ENCODE peak calls at places on chromosomes 12 and 14, in six cellular contexts. J is Daoy; D is CD8-positive, alpha-beta T cell; G is T-helper 2 cell; P is HTR-8/SVneo; N is stimulated activated CD4-positive, alpha-beta T cell treated with anti-CD3 and anti-CD28 coated beads, Interleukin-1b, Interleukin-23, amount 100 ng/mL, for 24 hours. T is an unnamed sample.

GRCh38 chr12:65084579-65084978 is 36.5 kb downstream of the WIF1 start:
- DNase-seq in J (no peak), D (no peak), P (no peak), N (no peak), G (no peak), T (peak)

GRCh38 chr14:54465654-54466053 is 23.1 kb downstream of the GMFB start:
- DNase-seq in D (no peak), P (no peak), G (no peak), N (no peak), J (no peak), T (peak)

GRCh38 chr12:98955284-98955683 is 310.2 kb downstream of the APAF1 start:
- DNase-seq in D (no peak), P (no peak), G (peak), J (peak), N (no peak), T (peak)

GRCh38 chr12:92363295-92364146 is 217.9 kb upstream of the BTG1 start:
- DNase-seq in G (peak), D (peak), N (peak), P (no peak), J (peak), T (peak)

GRCh38 chr12:94074970-94075695 is 73.2 kb upstream of the PLXNC1 start:
- DNase-seq in J (peak), G (no peak), P (peak), N (no peak), D (no peak), T (peak)

GRCh38 chr12:15778126-15778525 is 11.1 kb downstream of the EPS8 start:
- DNase-seq in N (no peak), D (no peak), J (no peak), G (no peak), P (no peak), T (no peak)

GRCh38 chr14:53924754-53925153 is 31.9 kb downstream of the BMP4 start:
- DNase-seq in J (peak), N (no peak), G (no peak), P (peak), D (no peak), T (no peak)

GRCh38 chr12:111409403-111410228 is 3.9 kb downstream of the SH2B3 start:
- DNase-seq in N (no peak), J (peak), D (no peak), G (no peak), P (peak), T (peak)

GRCh38 chr12:39145175-39145999 is 240.0 kb upstream of the CPNE8 start:
- DNase-seq in N (peak), D (no peak), G (peak), P (peak), J (peak), T (peak)

GRCh38 chr14:30243805-30244204 is 315.2 kb upstream of the G2E3 start:
- DNase-seq in D (no peak), P (peak), J (peak), N (no peak), G (no peak), T (no peak)

GRCh38 chr14:100246809-100247428 is 8.0 kb downstream of the YY1 start:
- DNase-seq in P (peak), D (no peak), J (peak), G (no peak), N (no peak), T (no peak)

GRCh38 chr12:133129368-133130037 is 571 bp downstream of the ZNF891 start:
- DNase-seq in D (no peak), P (peak), J (no peak), G (no peak), N (no peak), T (no peak)

GRCh38 chr14:21096889-21097615 is 1.4 kb downstream of the ZNF219 start:
- DNase-seq in G (no peak), P (no peak), J (no peak), N (no peak), D (no peak), T (no peak)

GRCh38 chr12:130263996-130264395 is 73.7 kb upstream of the PIWIL1 start:
- DNase-seq in P (no peak), J (no peak), G (no peak), D (no peak), N (no peak), T (no peak)

GRCh38 chr14:103499709-103500108 is 22.9 kb downstream of the CKB start:
- DNase-seq in G (no peak), P (no peak), D (no peak), J (no peak), N (no peak), T (no peak)

GRCh38 chr12:86710110-86710509 is 453.9 kb upstream of the MGAT4C start:
- DNase-seq in P (no peak), J (no peak), N (no peak), G (no peak), D (no peak), T (no peak)

GRCh38 chr12:15837141-15837781 is 44.9 kb upstream of the STRAP start:
- DNase-seq in J (no peak), G (no peak), D (no peak), P (no peak), N (no peak), T (no peak)

GRCh38 chr14:94571950-94572349 is 9.3 kb upstream of the SERPINA5 start:
- DNase-seq in P (no peak), D (no peak), N (no peak), G (no peak), J (peak), T (no peak)

GRCh38 chr12:46263140-46264017 is 5.5 kb downstream of the SLC38A1 start:
- DNase-seq in P (no peak), N (no peak), J (no peak), D (no peak), G (no peak), T (no peak)

GRCh38 chr12:100295764-100296555 is 29.0 kb downstream of the SCYL2 start:
- DNase-seq in D (no peak), P (no peak), J (peak), G (no peak), N (no peak), T (no peak)

GRCh38 chr12:11688831-11689230 is 39.4 kb downstream of the ETV6 start:
- DNase-seq in G (no peak), P (no peak), D (no peak), N (no peak), J (no peak), T (peak)

GRCh38 chr14:63908667-63909264 is 56.0 kb downstream of the SYNE2 start:
- DNase-seq in D (no peak), P (no peak), N (no peak), J (no peak), G (peak), T (no peak)

GRCh38 chr12:56020437-56021189 is at the start of gene IKZF4:
- DNase-seq in G (peak), N (no peak), P (no peak), D (no peak), J (no peak), T (peak)